ENCODE peak calls at places on chromosomes 7 and 10, in five cellular contexts. One of them, this sample, is unnamed.

GRCh38 chr10:12469345-12469744 is 120.0 kb downstream of the CAMK1D start:
- DNase-seq in NCI-H2029 treated with DMSO at 0.1 percent for 48 hours: no peak
- DNase-seq in HCT116: no peak
- DNase-seq in HFF-Myc: no peak
- DNase-seq in RWPE1: no peak
- DNase-seq in this sample: no peak

GRCh38 chr10:97140284-97140846 is 45.4 kb downstream of the SLIT1 start:
- DNase-seq in HFF-Myc: no peak
- DNase-seq in NCI-H2029 treated with DMSO at 0.1 percent for 48 hours: no peak
- DNase-seq in HCT116: no peak
- DNase-seq in RWPE1: no peak
- DNase-seq in this sample: no peak

GRCh38 chr7:16851829-16852228 is 30.0 kb downstream of the AGR3 start:
- DNase-seq in HCT116: no peak
- DNase-seq in RWPE1: no peak
- DNase-seq in NCI-H2029 treated with DMSO at 0.1 percent for 48 hours: no peak
- DNase-seq in HFF-Myc: no peak
- DNase-seq in this sample: no peak

GRCh38 chr7:99373086-99374066 is 1.2 kb upstream of the ARPC1B start:
- DNase-seq in RWPE1: no peak
- DNase-seq in NCI-H2029 treated with DMSO at 0.1 percent for 48 hours: no peak
- DNase-seq in HCT116: no peak
- DNase-seq in HFF-Myc: no peak
- DNase-seq in this sample: no peak

GRCh38 chr10:111989136-111990050 is 194.2 kb downstream of the GPAM start:
- DNase-seq in HFF-Myc: no peak
- DNase-seq in NCI-H2029 treated with DMSO at 0.1 percent for 48 hours: no peak
- DNase-seq in HCT116: no peak
- DNase-seq in RWPE1: no peak
- DNase-seq in this sample: no peak

GRCh38 chr10:18308600-18308999 is 168.4 kb downstream of the CACNB2 start:
- DNase-seq in HCT116: no peak
- DNase-seq in NCI-H2029 treated with DMSO at 0.1 percent for 48 hours: no peak
- DNase-seq in RWPE1: no peak
- DNase-seq in HFF-Myc: no peak
- DNase-seq in this sample: no peak

GRCh38 chr10:43868952-43869351 is 220.3 kb upstream of the ZNF32 start:
- DNase-seq in HFF-Myc: no peak
- DNase-seq in NCI-H2029 treated with DMSO at 0.1 percent for 48 hours: no peak
- DNase-seq in HCT116: no peak
- DNase-seq in RWPE1: no peak
- DNase-seq in this sample: no peak

GRCh38 chr10:18075881-18076280 is 64.3 kb upstream of the CACNB2 start:
- DNase-seq in NCI-H2029 treated with DMSO at 0.1 percent for 48 hours: no peak
- DNase-seq in RWPE1: no peak
- DNase-seq in HCT116: no peak
- DNase-seq in HFF-Myc: no peak
- DNase-seq in this sample: no peak

GRCh38 chr7:105337529-105337928 is 51.2 kb downstream of the SRPK2 start:
- DNase-seq in RWPE1: no peak
- DNase-seq in NCI-H2029 treated with DMSO at 0.1 percent for 48 hours: no peak
- DNase-seq in HCT116: no peak
- DNase-seq in HFF-Myc: no peak
- DNase-seq in this sample: no peak

GRCh38 chr7:674454-675410 is 51.8 kb upstream of the DNAAF5 start:
- DNase-seq in HFF-Myc: no peak
- DNase-seq in RWPE1: no peak
- DNase-seq in NCI-H2029 treated with DMSO at 0.1 percent for 48 hours: no peak
- DNase-seq in HCT116: no peak
- DNase-seq in this sample: no peak

GRCh38 chr10:20990604-20991003 is 93.5 kb upstream of the NEBL start:
- DNase-seq in HCT116: no peak
- DNase-seq in HFF-Myc: no peak
- DNase-seq in RWPE1: peak
- DNase-seq in NCI-H2029 treated with DMSO at 0.1 percent for 48 hours: no peak
- DNase-seq in this sample: no peak

GRCh38 chr7:22447759-22448158 is 52.2 kb downstream of the STEAP1B start:
- DNase-seq in NCI-H2029 treated with DMSO at 0.1 percent for 48 hours: peak
- DNase-seq in HFF-Myc: no peak
- DNase-seq in RWPE1: no peak
- DNase-seq in HCT116: no peak
- DNase-seq in this sample: no peak

GRCh38 chr10:46106410-46107255 is 60.6 kb upstream of the MSMB start:
- DNase-seq in HCT116: peak
- DNase-seq in HFF-Myc: no peak
- DNase-seq in RWPE1: peak
- DNase-seq in NCI-H2029 treated with DMSO at 0.1 percent for 48 hours: no peak
- DNase-seq in this sample: no peak

GRCh38 chr10:29394321-29394932 is 105.6 kb downstream of the LYZL1 start:
- DNase-seq in HFF-Myc: no peak
- DNase-seq in HCT116: no peak
- DNase-seq in NCI-H2029 treated with DMSO at 0.1 percent for 48 hours: no peak
- DNase-seq in RWPE1: no peak
- DNase-seq in this sample: no peak

GRCh38 chr7:151671514-151671913 is 151.8 kb upstream of the RHEB start:
- DNase-seq in HFF-Myc: no peak
- DNase-seq in HCT116: no peak
- DNase-seq in NCI-H2029 treated with DMSO at 0.1 percent for 48 hours: no peak
- DNase-seq in RWPE1: no peak
- DNase-seq in this sample: no peak

GRCh38 chr10:123512881-123513822 is 153.0 kb upstream of the GPR26 start:
- DNase-seq in NCI-H2029 treated with DMSO at 0.1 percent for 48 hours: no peak
- DNase-seq in HFF-Myc: no peak
- DNase-seq in RWPE1: no peak
- DNase-seq in HCT116: no peak
- DNase-seq in this sample: no peak

GRCh38 chr10:16602104-16602735 is 80.5 kb upstream of the C1QL3 start:
- DNase-seq in HFF-Myc: no peak
- DNase-seq in RWPE1: no peak
- DNase-seq in NCI-H2029 treated with DMSO at 0.1 percent for 48 hours: peak
- DNase-seq in HCT116: no peak
- DNase-seq in this sample: no peak